ENCODE peak calls at places on chromosomes 12 and 14, in four cellular contexts. Y is mesenchymal stem cell, U is trophoblast cell, G is neuronal stem cell. R is an unnamed sample.

GRCh38 chr12:109989380-109989779 is 6.8 kb downstream of the GIT2 start:
- DNase-seq in Y (peak), U (no peak), G (no peak), R (peak)

GRCh38 chr12:13038491-13039161 is 5.6 kb upstream of the FAM234B start:
- DNase-seq in Y (no peak), U (no peak), G (no peak), R (peak)

GRCh38 chr14:21268612-21269251 is 510 bp downstream of the HNRNPC start:
- DNase-seq in Y (peak), U (no peak), G (peak), R (peak)

GRCh38 chr12:14545144-14546124 is 22.2 kb downstream of the PLBD1 start:
- DNase-seq in Y (no peak), U (no peak), G (no peak), R (no peak)

GRCh38 chr12:74719447-74719846 is 181.8 kb downstream of the ATXN7L3B start:
- DNase-seq in Y (no peak), U (no peak), G (no peak), R (no peak)

GRCh38 chr12:108594-108993 is 42.0 kb downstream of the IQSEC3 start:
- DNase-seq in Y (no peak), U (no peak), G (no peak), R (no peak)

GRCh38 chr12:54479421-54479820 is 6.0 kb upstream of the GTSF1 start:
- DNase-seq in Y (no peak), U (peak), G (no peak), R (peak)

GRCh38 chr14:105421723-105422615 is 2.3 kb downstream of the MTA1 start:
- DNase-seq in Y (no peak), U (no peak), G (no peak), R (no peak)

GRCh38 chr12:87441511-87441910 is 587.7 kb downstream of the C12orf50 start:
- DNase-seq in Y (peak), U (no peak), G (no peak), R (no peak)

GRCh38 chr12:38162708-38163441 is 153.7 kb upstream of the ALG10B start:
- DNase-seq in Y (no peak), U (no peak), G (no peak), R (no peak)

GRCh38 chr12:27513155-27513824 is 10.7 kb upstream of the PPFIBP1 start:
- DNase-seq in Y (no peak), U (no peak), G (no peak), R (no peak)

GRCh38 chr12:78887444-78887843 is 22.9 kb downstream of the SYT1 start:
- DNase-seq in Y (no peak), U (no peak), G (no peak), R (no peak)

GRCh38 chr12:70482764-70483163 is 116.7 kb downstream of the KCNMB4 start:
- DNase-seq in Y (no peak), U (no peak), G (no peak), R (no peak)
- H3K4me3 ChIP-seq in Y (no peak), U (no peak), G (no peak), R (no peak)

GRCh38 chr14:93036652-93037341 is 78.9 kb downstream of the ITPK1 start:
- DNase-seq in Y (no peak), U (no peak), G (peak), R (no peak)
- H4K91ac ChIP-seq in Y (no peak), U (no peak), G (no peak), R (no peak)

GRCh38 chr14:35286707-35287106 is 5.5 kb upstream of the PSMA6 start:
- DNase-seq in Y (no peak), U (no peak), G (no peak), R (no peak)
- H3K4me3 ChIP-seq in Y (no peak), U (no peak), G (no peak), R (no peak)

GRCh38 chr14:43872222-43872621 is 634.9 kb downstream of the FSCB start:
- DNase-seq in Y (no peak), U (no peak), G (no peak), R (no peak)
- H4K91ac ChIP-seq in Y (no peak), U (no peak), G (no peak), R (no peak)

DNA sequence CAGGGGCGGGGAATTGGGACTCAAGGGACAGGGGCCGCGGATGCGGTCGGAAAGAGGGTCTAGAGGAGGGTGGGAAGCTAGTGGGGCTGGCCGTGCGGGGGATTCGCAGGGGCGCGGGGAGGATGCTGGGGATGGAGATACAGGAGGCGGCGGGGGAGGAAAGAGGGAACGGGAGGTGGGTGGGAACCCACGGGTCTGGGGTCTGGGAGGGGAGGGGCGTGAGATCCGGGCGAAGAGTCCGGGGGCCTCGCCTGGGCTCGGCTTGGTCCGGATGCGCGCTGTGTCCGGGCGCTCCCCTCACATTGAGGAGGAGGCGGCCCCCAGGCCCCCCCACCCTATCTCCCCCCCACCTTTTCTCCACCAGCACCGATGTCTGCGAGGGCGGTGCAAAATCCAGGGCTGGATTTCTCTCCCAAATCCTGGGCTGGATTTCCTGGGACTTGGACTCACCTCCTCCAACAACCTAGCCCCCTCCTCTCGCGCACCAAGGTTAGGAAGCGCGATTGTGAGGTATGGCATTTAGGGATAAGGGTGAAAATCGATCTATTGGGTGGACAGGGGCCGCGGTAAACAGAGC is at the start of gene AGAP2:
- DNase-seq in Y (no peak), U (no peak), G (no peak), R (no peak)
- H3K4me3 ChIP-seq in Y (peak), U (no peak), G (peak), R (peak)

GRCh38 chr14:99322731-99323599 is 51.0 kb upstream of the BCL11B start:
- DNase-seq in Y (no peak), U (no peak), G (no peak), R (no peak)

GRCh38 chr14:99321955-99322730 is 50.1 kb upstream of the BCL11B start:
- DNase-seq in Y (no peak), U (no peak), G (no peak), R (no peak)

GRCh38 chr14:99320621-99321235 is 48.7 kb upstream of the BCL11B start:
- DNase-seq in Y (no peak), U (no peak), G (no peak), R (no peak)

GRCh38 chr14:99320105-99320572 is 48.1 kb upstream of the BCL11B start:
- DNase-seq in Y (no peak), U (peak), G (peak), R (peak)

DNA sequence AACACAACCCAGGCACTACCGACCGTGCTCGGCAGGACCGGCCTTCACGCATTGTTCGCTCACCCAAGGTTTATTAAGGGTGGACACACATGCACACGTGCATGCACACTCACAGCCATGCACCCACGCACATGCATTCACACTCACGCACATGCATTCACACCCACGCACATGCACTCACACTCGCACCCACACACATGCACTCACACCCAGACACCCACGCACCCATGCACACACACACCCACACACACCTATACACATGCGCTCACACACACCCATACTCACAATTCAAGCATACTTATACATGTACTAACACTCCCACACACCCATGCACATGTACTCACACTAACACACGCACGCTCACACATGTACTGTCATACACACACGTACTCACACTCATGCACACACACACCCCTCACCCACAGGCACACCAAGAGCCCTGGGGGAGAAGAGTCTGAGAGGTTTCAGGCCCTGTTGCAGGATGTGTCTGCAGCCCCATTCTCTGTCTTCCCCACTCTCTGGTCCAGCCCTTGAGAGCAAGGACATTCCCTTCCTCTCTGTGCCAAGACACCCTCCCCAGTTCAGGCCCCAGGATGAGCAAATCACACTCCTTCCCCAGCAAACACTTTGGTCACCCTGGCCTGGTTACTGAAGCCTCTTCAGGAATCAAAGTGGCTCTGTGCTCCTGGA is 49.4 kb upstream of the BCL11B start:
- DNase-seq in Y (no peak), U (no peak), G (no peak), R (no peak)
- H4K91ac ChIP-seq in Y (no peak), U (no peak), G (no peak), R (no peak)

GRCh38 chr14:96255501-96256366 is at the start of gene BDKRB1:
- DNase-seq in Y (peak), U (no peak), G (no peak), R (peak)

GRCh38 chr14:96260341-96260821 is 4.4 kb downstream of the BDKRB1 start:
- DNase-seq in Y (peak), U (no peak), G (no peak), R (peak)

GRCh38 chr14:96256420-96256819 is 410 bp downstream of the BDKRB1 start:
- DNase-seq in Y (no peak), U (no peak), G (no peak), R (peak)

GRCh38 chr14:96257056-96257455 is 1.0 kb downstream of the BDKRB1 start:
- DNase-seq in Y (no peak), U (no peak), G (no peak), R (peak)

DNA sequence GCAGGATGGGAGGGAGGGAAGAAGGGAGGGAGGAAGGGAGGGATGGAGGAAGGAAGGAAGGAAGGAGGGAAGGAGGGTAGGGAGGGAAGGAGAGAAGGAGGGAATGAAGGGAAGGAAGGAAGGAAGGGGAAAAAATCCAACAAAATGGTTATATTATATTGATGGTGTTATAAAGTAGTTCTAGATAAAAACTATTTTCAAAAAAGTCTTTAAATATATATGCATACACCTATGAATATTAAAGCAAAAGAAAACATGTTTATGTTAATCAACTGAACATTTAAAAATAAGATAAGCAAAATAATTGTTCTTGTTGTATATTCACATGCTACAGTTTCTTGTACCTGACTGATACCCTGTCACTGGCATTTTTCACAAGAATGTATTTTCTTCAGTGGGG is 1.9 kb downstream of the BDKRB1 start:
- DNase-seq in Y (no peak), U (no peak), G (no peak), R (no peak)
- H3K4me3 ChIP-seq in Y (peak), U (no peak), G (no peak), R (peak)

DNA sequence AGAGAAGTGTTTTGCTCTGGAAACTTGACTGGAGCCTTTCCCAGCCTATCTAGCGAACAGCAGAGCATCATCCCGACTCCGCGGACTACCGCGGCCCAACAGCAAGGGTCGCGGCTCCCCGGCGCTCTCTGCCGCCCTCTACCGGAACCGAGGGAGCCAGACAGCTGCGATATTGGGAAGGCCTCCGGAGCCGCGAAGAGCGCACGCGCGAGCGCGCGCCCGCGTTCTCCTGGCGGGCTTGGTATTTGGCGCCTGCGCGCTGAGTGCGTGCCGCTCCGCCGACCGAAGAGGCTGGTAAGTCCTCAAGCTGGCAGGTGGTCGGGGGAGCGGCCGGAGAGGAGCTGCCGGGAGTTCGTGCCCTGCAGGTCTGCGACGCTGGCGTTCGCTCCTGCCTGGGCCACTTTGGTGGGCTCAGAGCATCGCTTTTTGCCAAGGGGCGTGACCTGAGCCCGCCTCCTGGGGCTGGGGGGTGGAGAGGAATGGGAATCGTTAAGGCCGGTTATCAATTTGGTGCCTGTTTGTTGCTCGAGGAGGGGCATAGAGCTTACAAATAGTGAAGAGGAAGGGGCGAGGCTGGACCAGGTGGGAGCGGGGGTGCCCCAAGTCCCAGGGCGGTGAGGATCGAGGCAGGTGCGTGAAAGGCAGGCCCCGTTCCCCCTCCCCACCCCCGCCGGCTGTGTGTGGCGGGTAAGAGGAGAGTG is at the start of gene TMEM106C:
- DNase-seq in Y (peak), U (peak), G (peak), R (peak)
- H4K91ac ChIP-seq in Y (no peak), U (peak), G (no peak), R (no peak)

R was measured in IMR-90.